ENCODE peak calls at places on chromosomes 11 and 22, in eight cellular contexts. G, P, W, E, A, M, L and Z are unnamed samples.

GRCh38 chr11:107785401-107785800 is 73.2 kb downstream of the SLC35F2 start:
- DNase-seq in G (no peak), P (peak; percentile 11), W (peak; percentile 66), E (peak; percentile 17), A (no peak), M (peak; percentile 25), L (no peak), Z (no peak)

GRCh38 chr11:93560534-93560933 is 17.3 kb upstream of the SMCO4 start:
- DNase-seq in G (no peak), P (no peak), W (no peak), E (no peak), A (no peak), M (no peak), L (no peak), Z (no peak)

GRCh38 chr11:118002010-118002540 is 15.9 kb downstream of the IL10RA start:
- DNase-seq in G (no peak), P (no peak), W (no peak), E (no peak), A (no peak), M (no peak), L (no peak), Z (no peak)

GRCh38 chr22:33601062-33601461 is 319.2 kb downstream of the LARGE1 start:
- DNase-seq in G (no peak), P (no peak), W (no peak), E (no peak), A (no peak), M (no peak), L (no peak), Z (no peak)

GRCh38 chr11:26730711-26731460 is 9.0 kb upstream of the SLC5A12 start:
- DNase-seq in G (peak; percentile 63), P (peak; percentile 10), W (peak; percentile 31), E (peak; percentile 1), A (no peak), M (no peak), L (no peak), Z (no peak)

GRCh38 chr11:124791626-124792341 is 8.4 kb downstream of the MSANTD2 start:
- DNase-seq in G (peak; percentile 45), P (peak; percentile 30), W (peak; percentile 44), E (peak; percentile 44), A (no peak), M (peak; percentile 39), L (no peak), Z (no peak)

GRCh38 chr11:128715691-128716153 is 21.9 kb downstream of the FLI1 start:
- DNase-seq in G (peak; percentile 59), P (peak; percentile 93), W (peak; percentile 14), E (peak; percentile 40), A (no peak), M (no peak), L (no peak), Z (no peak)

GRCh38 chr22:39176067-39176621 is 23.7 kb upstream of the CBX7 start:
- DNase-seq in G (peak; percentile 68), P (peak; percentile 90), W (peak; percentile 35), E (peak; percentile 58), A (no peak), M (no peak), L (peak; percentile 82), Z (peak; percentile 63)

GRCh38 chr22:28497188-28497587 is 182.5 kb downstream of the TTC28 start:
- DNase-seq in G (peak; percentile 53), P (peak; percentile 11), W (no peak), E (peak; percentile 25), A (no peak), M (no peak), L (no peak), Z (no peak)

GRCh38 chr11:117836077-117836960 is 11.8 kb upstream of the FXYD2 start:
- DNase-seq in G (no peak), P (no peak), W (no peak), E (no peak), A (peak; percentile 20), M (no peak), L (no peak), Z (no peak)

GRCh38 chr11:12377824-12378593 is 638 bp downstream of the PARVA start:
- DNase-seq in G (peak; percentile 93), P (peak; percentile 89), W (peak; percentile 73), E (peak; percentile 71), A (peak; percentile 58), M (no peak), L (peak; percentile 85), Z (peak; percentile 89)

GRCh38 chr11:69245491-69246345 is 48.2 kb upstream of the MYEOV start:
- DNase-seq in G (no peak), P (no peak), W (no peak), E (no peak), A (no peak), M (no peak), L (peak; percentile 38), Z (peak; percentile 1)

GRCh38 chr11:27839226-27839913 is 139.1 kb upstream of the BDNF start:
- DNase-seq in G (peak; percentile 52), P (peak; percentile 44), W (peak; percentile 38), E (peak; percentile 19), A (no peak), M (peak; percentile 21), L (no peak), Z (no peak)

GRCh38 chr11:43556269-43556668 is 124.3 kb upstream of the HSD17B12 start:
- DNase-seq in G (no peak), P (no peak), W (no peak), E (no peak), A (no peak), M (no peak), L (no peak), Z (no peak)

GRCh38 chr22:39463277-39463676 is 6.5 kb downstream of the MGAT3 start:
- DNase-seq in G (no peak), P (no peak), W (no peak), E (no peak), A (no peak), M (no peak), L (no peak), Z (no peak)

GRCh38 chr22:24175160-24175808 is 6.0 kb upstream of the SUSD2 start:
- DNase-seq in G (peak; percentile 90), P (peak; percentile 84), W (peak; percentile 71), E (peak; percentile 72), A (peak; percentile 81), M (peak; percentile 73), L (peak; percentile 90), Z (peak; percentile 75)

GRCh38 chr22:25172153-25172552 is 27.5 kb upstream of the CRYBB3 start:
- DNase-seq in G (no peak), P (peak; percentile 17), W (no peak), E (no peak), A (no peak), M (peak; percentile 27), L (no peak), Z (no peak)

DNA sequence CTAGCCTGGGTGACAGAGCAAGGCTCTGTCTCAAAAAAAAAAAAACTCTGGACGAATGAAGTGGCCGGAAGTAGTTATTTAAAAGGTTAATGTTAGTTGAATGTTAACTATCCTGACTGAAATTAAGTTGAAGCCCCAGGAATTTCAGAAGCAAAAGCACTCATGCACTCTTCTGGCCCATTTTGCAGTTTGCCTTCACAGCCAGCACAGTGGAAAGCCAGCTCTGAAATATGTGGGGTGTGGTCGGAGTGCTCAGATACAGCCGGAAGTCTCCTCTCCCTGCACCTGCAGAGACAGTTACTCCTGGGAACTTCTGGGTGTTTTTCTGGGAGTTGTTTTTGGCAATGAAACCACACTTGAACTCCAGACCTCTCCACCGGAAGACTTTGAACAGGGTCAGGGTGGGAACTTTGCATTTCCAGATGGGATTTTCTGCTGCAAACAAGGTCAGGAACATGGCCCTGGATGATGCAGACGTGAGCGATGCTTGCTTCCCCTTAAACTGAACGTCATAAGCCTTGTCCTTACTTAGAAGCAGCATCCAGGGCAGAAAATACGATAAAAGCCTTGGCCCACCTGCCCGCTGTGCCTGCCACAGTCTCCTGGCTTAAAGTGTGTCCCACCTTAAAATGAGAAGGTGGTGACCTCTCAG is 21.5 kb upstream of the CABP2 start:
- DNase-seq in G (no peak), P (no peak), W (no peak), E (no peak), A (no peak), M (no peak), L (no peak), Z (no peak)
- H3K4me3 ChIP-seq in G (no peak overlapping the region), P (no peak overlapping the region), W (no peak overlapping the region), E (no peak overlapping the region), A (no peak overlapping the region), M (no peak overlapping the region), L (no peak overlapping the region), Z (no peak overlapping the region)

DNA sequence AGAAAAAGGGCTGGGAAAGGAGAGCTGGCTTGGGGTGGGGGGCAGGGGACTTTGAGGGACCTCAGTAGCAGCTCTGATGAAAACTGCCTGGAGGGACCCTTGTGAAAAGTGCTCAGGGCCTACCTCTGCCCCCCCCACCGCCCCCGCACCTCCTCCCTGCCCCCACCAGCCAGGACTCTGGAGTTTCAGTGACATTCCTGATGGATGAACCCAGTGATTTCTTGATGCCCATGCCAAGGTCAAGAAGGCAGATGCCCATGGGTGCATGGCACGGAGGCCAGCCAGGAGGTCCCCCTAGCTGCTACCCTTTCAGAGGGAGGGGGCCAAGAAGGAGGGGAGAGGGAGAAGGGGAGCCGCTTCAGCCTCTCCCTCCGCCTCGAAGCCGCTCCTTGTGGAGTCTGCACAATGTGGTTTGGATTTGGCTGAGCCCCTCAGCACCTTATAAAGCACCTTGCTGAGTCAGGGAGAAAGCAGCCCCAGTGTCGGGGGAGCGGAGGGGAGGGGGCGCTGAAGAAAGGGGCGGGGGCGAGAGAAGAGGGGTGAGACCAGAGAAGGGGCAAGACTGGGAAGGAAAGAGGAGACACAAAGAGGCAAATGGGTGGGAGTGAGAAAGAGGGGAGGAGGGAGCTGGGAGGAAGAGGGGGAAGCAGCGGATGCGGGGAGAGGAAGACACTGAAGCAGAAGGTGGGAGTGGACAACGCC is 2.1 kb upstream of the CLCF1 start:
- DNase-seq in G (no peak), P (no peak), W (no peak), E (no peak), A (no peak), M (no peak), L (no peak), Z (no peak)
- H3K4me3 ChIP-seq in G (no peak overlapping the region), P (no peak overlapping the region), W (no peak overlapping the region), E (no peak overlapping the region), A (no peak overlapping the region), M (no peak overlapping the region), L (no peak overlapping the region), Z (no peak overlapping the region)

GRCh38 chr11:66328307-66329144 is 7.7 kb downstream of the RIN1 start:
- DNase-seq in G (peak; percentile 89), P (peak; percentile 82), W (peak; percentile 71), E (peak; percentile 70), A (peak; percentile 90), M (peak; percentile 85), L (peak; percentile 78), Z (peak; percentile 77)
- H3K4me3 ChIP-seq in G (peak overlapping the region; percentile 53), P (no peak overlapping the region), W (no peak overlapping the region), E (no peak overlapping the region), A (peak overlapping the region; percentile 10), M (no peak overlapping the region), L (no peak overlapping the region), Z (no peak overlapping the region)

DNA sequence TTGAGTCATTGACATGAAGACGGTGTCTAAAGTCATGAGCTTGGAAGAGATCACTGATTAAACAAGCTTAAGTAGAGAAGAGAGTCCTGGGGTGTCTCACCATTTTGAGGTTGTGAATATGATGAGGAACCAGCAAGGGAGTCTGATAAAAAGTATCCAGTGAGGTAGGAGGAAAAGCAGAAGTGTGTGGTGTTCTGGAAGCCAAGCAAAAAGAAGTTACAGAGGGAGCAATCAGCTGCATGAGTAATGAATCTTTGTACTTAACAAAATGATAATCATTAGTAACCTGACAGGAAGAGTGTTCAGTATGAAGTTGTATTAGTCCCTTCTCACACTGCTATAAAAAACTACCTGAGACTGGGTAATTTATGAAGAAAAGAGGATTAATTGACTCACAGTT is 131.3 kb downstream of the C11orf87 start:
- DNase-seq in G (no peak), P (no peak), W (no peak), E (no peak), A (no peak), M (no peak), L (no peak), Z (no peak)
- H3K4me3 ChIP-seq in G (no peak overlapping the region), P (no peak overlapping the region), W (no peak overlapping the region), E (no peak overlapping the region), A (no peak overlapping the region), M (no peak overlapping the region), L (no peak overlapping the region), Z (no peak overlapping the region)

GRCh38 chr11:35180311-35181233 is 41.6 kb downstream of the CD44 start:
- DNase-seq in G (no peak), P (no peak), W (peak; percentile 53), E (peak; percentile 55), A (no peak), M (no peak), L (no peak), Z (no peak)
- H3K4me3 ChIP-seq in G (peak overlapping the region; percentile 21), P (no peak overlapping the region), W (no peak overlapping the region), E (no peak overlapping the region), A (no peak overlapping the region), M (no peak overlapping the region), L (no peak overlapping the region), Z (no peak overlapping the region)